ENCODE peak calls at places on chromosomes 3 and 15, in five cellular contexts. One of them, this sample, is unnamed.

GRCh38 chr3:172202797-172203196 is 163.4 kb downstream of the FNDC3B start:
- DNase-seq in IMR-90: no peak
- DNase-seq in left lung: no peak
- DNase-seq in right lobe of liver: no peak
- DNase-seq in upper lobe of left lung: no peak
- DNase-seq in this sample: no peak

GRCh38 chr3:126959921-126960603 is 22.9 kb upstream of the PLXNA1 start:
- DNase-seq in IMR-90: peak; percentile 73
- DNase-seq in left lung: no peak
- DNase-seq in right lobe of liver: peak; percentile 12
- DNase-seq in upper lobe of left lung: no peak
- DNase-seq in this sample: no peak

GRCh38 chr3:177893321-177893720 is 642.9 kb upstream of the KCNMB2 start:
- DNase-seq in IMR-90: no peak
- DNase-seq in left lung: no peak
- DNase-seq in right lobe of liver: no peak
- DNase-seq in upper lobe of left lung: no peak
- DNase-seq in this sample: no peak

GRCh38 chr3:17583530-17583929 is 158.9 kb downstream of the TBC1D5 start:
- DNase-seq in IMR-90: no peak
- DNase-seq in left lung: no peak
- DNase-seq in right lobe of liver: no peak
- DNase-seq in upper lobe of left lung: no peak
- DNase-seq in this sample: no peak

GRCh38 chr15:41806291-41807181 is 21.4 kb upstream of the JMJD7 start:
- DNase-seq in IMR-90: no peak
- DNase-seq in left lung: peak; percentile 57
- DNase-seq in right lobe of liver: no peak
- DNase-seq in upper lobe of left lung: peak; percentile 45
- DNase-seq in this sample: no peak

GRCh38 chr3:102827386-102827785 is 392.6 kb downstream of the ZPLD1 start:
- DNase-seq in IMR-90: no peak
- DNase-seq in left lung: no peak
- DNase-seq in right lobe of liver: no peak
- DNase-seq in upper lobe of left lung: no peak
- DNase-seq in this sample: no peak

GRCh38 chr3:48681974-48682610 is 3.6 kb downstream of the NCKIPSD start:
- DNase-seq in IMR-90: no peak
- DNase-seq in left lung: no peak
- DNase-seq in right lobe of liver: no peak
- DNase-seq in upper lobe of left lung: no peak
- DNase-seq in this sample: no peak

GRCh38 chr15:78369161-78369560 is 29.0 kb downstream of the CRABP1 start:
- DNase-seq in IMR-90: no peak
- DNase-seq in left lung: no peak
- DNase-seq in right lobe of liver: no peak
- DNase-seq in upper lobe of left lung: no peak
- DNase-seq in this sample: no peak

GRCh38 chr15:50390549-50391264 is 33.5 kb upstream of the USP8 start:
- DNase-seq in IMR-90: no peak
- DNase-seq in left lung: no peak
- DNase-seq in right lobe of liver: no peak
- DNase-seq in upper lobe of left lung: no peak
- DNase-seq in this sample: no peak

GRCh38 chr3:144049374-144049773 is 77.8 kb downstream of the DIPK2A start:
- DNase-seq in IMR-90: no peak
- DNase-seq in left lung: no peak
- DNase-seq in right lobe of liver: no peak
- DNase-seq in upper lobe of left lung: no peak
- DNase-seq in this sample: no peak

GRCh38 chr15:65762914-65763787 is 28.9 kb downstream of the DENND4A start:
- DNase-seq in IMR-90: peak; percentile 16
- DNase-seq in left lung: no peak
- DNase-seq in right lobe of liver: no peak
- DNase-seq in upper lobe of left lung: no peak
- DNase-seq in this sample: no peak

GRCh38 chr3:66456711-66457173 is 44.1 kb downstream of the LRIG1 start:
- DNase-seq in IMR-90: no peak
- DNase-seq in left lung: no peak
- DNase-seq in right lobe of liver: no peak
- DNase-seq in upper lobe of left lung: no peak
- DNase-seq in this sample: no peak

GRCh38 chr3:136860541-136860940 is 1.5 kb upstream of the NCK1 start:
- DNase-seq in IMR-90: no peak
- DNase-seq in left lung: no peak
- DNase-seq in right lobe of liver: no peak
- DNase-seq in upper lobe of left lung: no peak
- DNase-seq in this sample: no peak

GRCh38 chr15:65873271-65873670 is 4.0 kb downstream of the RAB11A start:
- DNase-seq in IMR-90: no peak
- DNase-seq in left lung: no peak
- DNase-seq in right lobe of liver: no peak
- DNase-seq in upper lobe of left lung: no peak
- DNase-seq in this sample: no peak

GRCh38 chr3:153970735-153971347 is 150.3 kb upstream of the ARHGEF26 start:
- DNase-seq in IMR-90: peak; percentile 34
- DNase-seq in left lung: no peak
- DNase-seq in right lobe of liver: no peak
- DNase-seq in upper lobe of left lung: no peak
- DNase-seq in this sample: no peak

GRCh38 chr15:69730281-69731235 is 277.9 kb downstream of the RPLP1 start:
- DNase-seq in IMR-90: no peak
- DNase-seq in left lung: no peak
- DNase-seq in right lobe of liver: no peak
- DNase-seq in upper lobe of left lung: no peak
- DNase-seq in this sample: no peak

GRCh38 chr3:27643355-27643754 is 78.8 kb downstream of the EOMES start:
- DNase-seq in IMR-90: peak; percentile 25
- DNase-seq in left lung: no peak
- DNase-seq in right lobe of liver: no peak
- DNase-seq in upper lobe of left lung: no peak
- DNase-seq in this sample: no peak

GRCh38 chr3:45777753-45778386 is 18.5 kb downstream of the SLC6A20 start:
- DNase-seq in IMR-90: no peak
- DNase-seq in left lung: no peak
- DNase-seq in right lobe of liver: no peak
- DNase-seq in upper lobe of left lung: no peak
- DNase-seq in this sample: no peak

GRCh38 chr3:29686889-29687592 is 406.2 kb downstream of the RBMS3 start:
- DNase-seq in IMR-90: peak; percentile 80
- DNase-seq in left lung: no peak
- DNase-seq in right lobe of liver: no peak
- DNase-seq in upper lobe of left lung: no peak
- DNase-seq in this sample: no peak

GRCh38 chr3:29679967-29680366 is 399.1 kb downstream of the RBMS3 start:
- DNase-seq in IMR-90: no peak
- DNase-seq in left lung: no peak
- DNase-seq in right lobe of liver: no peak
- DNase-seq in upper lobe of left lung: no peak
- DNase-seq in this sample: no peak

DNA sequence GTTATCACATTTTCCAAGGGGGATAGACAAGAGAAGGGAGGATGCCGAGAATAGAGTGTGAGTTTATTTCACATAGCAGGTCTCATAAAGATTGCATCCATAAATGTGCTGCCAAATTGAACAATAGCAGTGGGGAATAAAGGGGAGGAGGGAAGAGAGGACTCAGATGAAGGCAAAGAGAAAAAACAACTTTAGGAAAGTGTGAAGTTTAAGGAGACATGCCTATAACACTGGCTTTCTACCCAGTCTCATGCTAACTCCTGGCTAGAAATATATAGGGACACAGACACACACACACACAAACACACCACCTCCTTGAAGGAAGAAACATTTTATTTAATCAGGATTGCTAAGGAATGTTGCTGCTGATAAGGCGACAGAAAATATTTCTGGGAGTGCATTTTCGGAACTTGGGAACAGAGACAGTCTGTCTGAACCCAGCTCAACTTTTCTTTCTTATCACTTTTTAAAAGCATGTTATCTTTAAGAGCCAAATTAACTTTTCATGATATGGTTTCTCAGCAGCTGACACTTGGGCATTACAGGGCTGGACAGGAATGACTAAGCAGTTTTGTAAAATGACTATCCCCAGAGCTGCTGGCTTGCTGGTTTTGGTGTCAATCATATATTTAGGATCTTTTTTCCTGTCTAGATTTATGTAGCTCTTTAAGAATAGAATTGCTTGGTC is 402.6 kb downstream of the RBMS3 start:
- DNase-seq in IMR-90: peak; percentile 68
- DNase-seq in left lung: no peak
- DNase-seq in right lobe of liver: no peak
- DNase-seq in upper lobe of left lung: no peak
- DNase-seq in this sample: no peak
- H3K4me3 ChIP-seq in IMR-90: no peak overlapping the region
- H3K4me3 ChIP-seq in left lung: no peak overlapping the region
- H3K4me3 ChIP-seq in right lobe of liver: no peak overlapping the region
- H3K4me3 ChIP-seq in upper lobe of left lung: no peak overlapping the region
- H3K4me3 ChIP-seq in this sample: no peak overlapping the region

GRCh38 chr15:90396321-90396720 is 8.3 kb downstream of the IQGAP1 start:
- DNase-seq in IMR-90: no peak
- DNase-seq in left lung: no peak
- DNase-seq in right lobe of liver: no peak
- DNase-seq in upper lobe of left lung: no peak
- DNase-seq in this sample: no peak
- H3K27ac ChIP-seq in IMR-90: no peak overlapping the region
- H3K27ac ChIP-seq in left lung: no peak overlapping the region
- H3K27ac ChIP-seq in right lobe of liver: no peak overlapping the region
- H3K27ac ChIP-seq in upper lobe of left lung: peak overlapping the region; percentile 50
- H3K27ac ChIP-seq in this sample: no peak overlapping the region

GRCh38 chr15:90000175-90000923 is 775 bp upstream of the ZNF710 start:
- DNase-seq in IMR-90: peak; percentile 15
- DNase-seq in left lung: no peak
- DNase-seq in right lobe of liver: no peak
- DNase-seq in upper lobe of left lung: no peak
- DNase-seq in this sample: no peak

GRCh38 chr15:89998141-89998661 is 2.9 kb upstream of the ZNF710 start:
- DNase-seq in IMR-90: peak; percentile 85
- DNase-seq in left lung: no peak
- DNase-seq in right lobe of liver: no peak
- DNase-seq in upper lobe of left lung: no peak
- DNase-seq in this sample: no peak

GRCh38 chr15:90001062-90001682 is at the start of gene ZNF710:
- DNase-seq in IMR-90: peak; percentile 66
- DNase-seq in left lung: peak; percentile 53
- DNase-seq in right lobe of liver: no peak
- DNase-seq in upper lobe of left lung: no peak
- DNase-seq in this sample: no peak

GRCh38 chr15:89998923-89999675 is 2.0 kb upstream of the ZNF710 start:
- DNase-seq in IMR-90: no peak
- DNase-seq in left lung: no peak
- DNase-seq in right lobe of liver: no peak
- DNase-seq in upper lobe of left lung: peak; percentile 80
- DNase-seq in this sample: no peak

DNA sequence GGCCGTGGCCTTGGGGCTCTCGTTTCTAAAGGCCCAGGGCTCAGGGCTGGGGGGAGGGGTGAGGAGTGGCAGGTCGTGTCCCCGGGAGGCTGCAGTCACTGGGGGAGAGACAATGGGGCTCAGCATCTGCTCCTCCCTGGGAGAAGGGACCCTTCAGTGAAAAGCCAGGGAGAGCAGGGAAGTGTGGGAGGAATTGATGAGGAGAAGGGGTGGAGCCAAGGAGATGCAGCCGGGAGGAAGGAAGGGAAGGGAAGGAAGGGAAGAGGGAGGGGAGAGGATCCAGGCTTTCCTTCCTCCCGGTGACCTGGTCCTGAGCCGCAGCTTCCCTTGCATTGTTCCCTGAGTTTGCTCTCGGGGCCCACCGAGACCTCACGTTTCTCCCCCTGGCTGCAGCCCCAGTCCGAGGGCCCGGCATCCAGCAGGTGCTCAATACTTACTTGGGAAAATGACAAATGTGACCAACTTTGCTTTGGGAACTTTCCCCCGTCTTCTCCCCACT is 1.4 kb upstream of the ZNF710 start:
- DNase-seq in IMR-90: peak; percentile 9
- DNase-seq in left lung: peak; percentile 58
- DNase-seq in right lobe of liver: no peak
- DNase-seq in upper lobe of left lung: peak; percentile 51
- DNase-seq in this sample: no peak
- H3K4me3 ChIP-seq in IMR-90: peak overlapping the region; percentile 83
- H3K4me3 ChIP-seq in left lung: peak overlapping the region; percentile 68
- H3K4me3 ChIP-seq in right lobe of liver: peak overlapping the region; percentile 79
- H3K4me3 ChIP-seq in upper lobe of left lung: peak overlapping the region; percentile 68
- H3K4me3 ChIP-seq in this sample: no peak overlapping the region

GRCh38 chr3:128814514-128815317 is 64.7 kb upstream of the ACAD9 start:
- DNase-seq in IMR-90: no peak
- DNase-seq in left lung: no peak
- DNase-seq in right lobe of liver: no peak
- DNase-seq in upper lobe of left lung: no peak
- DNase-seq in this sample: no peak
- H3K27ac ChIP-seq in IMR-90: no peak overlapping the region
- H3K27ac ChIP-seq in left lung: no peak overlapping the region
- H3K27ac ChIP-seq in right lobe of liver: no peak overlapping the region
- H3K27ac ChIP-seq in upper lobe of left lung: peak overlapping the region; percentile 14
- H3K27ac ChIP-seq in this sample: no peak overlapping the region

DNA sequence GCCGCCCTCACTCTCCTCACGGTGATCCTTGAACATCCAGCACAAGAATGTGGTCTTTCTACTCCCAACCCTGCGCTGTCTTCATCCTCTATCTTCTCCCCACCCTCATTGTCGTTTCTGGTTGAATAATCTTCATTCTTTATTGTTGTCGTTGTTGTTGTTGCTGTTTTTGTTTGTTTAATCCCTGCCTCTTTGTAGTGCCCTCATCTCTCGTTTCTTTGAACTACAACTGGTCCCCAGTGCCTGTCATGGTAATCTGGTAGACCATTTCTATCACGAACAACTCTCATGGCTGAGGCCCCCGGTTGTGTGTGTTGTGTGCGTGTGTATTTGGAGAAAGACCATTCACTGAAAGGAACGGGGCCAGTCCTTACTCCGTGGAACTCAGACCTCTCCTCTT is 1.3 kb upstream of the MYO5A start:
- DNase-seq in IMR-90: no peak
- DNase-seq in left lung: no peak
- DNase-seq in right lobe of liver: no peak
- DNase-seq in upper lobe of left lung: no peak
- DNase-seq in this sample: no peak
- H3K4me3 ChIP-seq in IMR-90: no peak overlapping the region
- H3K4me3 ChIP-seq in left lung: peak overlapping the region; percentile 81
- H3K4me3 ChIP-seq in right lobe of liver: no peak overlapping the region
- H3K4me3 ChIP-seq in upper lobe of left lung: peak overlapping the region; percentile 79
- H3K4me3 ChIP-seq in this sample: peak overlapping the region; percentile 52

This sample was measured in effector memory CD4-positive, alpha-beta T cell.